ENCODE peak calls at places on chromosomes 11 and 22, in ten cellular contexts. M, X, A, W, E, N, S, Z, K and V are unnamed samples.

GRCh38 chr22:35051791-35052190 is 14.2 kb upstream of the ISX start:
- DNase-seq in E (no peak), M (no peak), X (no peak), Z (no peak), S (no peak), N (no peak), K (no peak), W (no peak), A (no peak), V (no peak)

GRCh38 chr22:23118647-23119491 is 22.9 kb downstream of the RSPH14 start:
- DNase-seq in Z (no peak), K (no peak), E (no peak), S (no peak), X (no peak), N (no peak), A (no peak), M (no peak), W (no peak), V (no peak)

GRCh38 chr11:15186146-15186545 is 71.4 kb downstream of the INSC start:
- DNase-seq in X (no peak), K (no peak), S (no peak), W (no peak), N (no peak), Z (no peak), M (no peak), E (no peak), A (no peak), V (no peak)

GRCh38 chr11:131481317-131481716 is 110.9 kb downstream of the NTM start:
- DNase-seq in X (no peak), N (no peak), S (no peak), K (no peak), M (no peak), A (no peak), W (peak), Z (no peak), E (no peak), V (no peak)

GRCh38 chr11:71477637-71478011 is 24.6 kb downstream of the NADSYN1 start:
- DNase-seq in Z (no peak), X (no peak), M (no peak), A (no peak), K (no peak), W (no peak), N (no peak), S (no peak), E (no peak), V (peak)

GRCh38 chr11:75263944-75264349 is 23.4 kb downstream of the TPBGL start:
- DNase-seq in A (peak), X (peak), N (peak), K (no peak), E (no peak), W (peak), Z (peak), S (no peak), M (no peak), V (peak)

GRCh38 chr11:83119216-83119615 is 37.7 kb upstream of the PCF11 start:
- DNase-seq in Z (no peak), E (no peak), M (no peak), S (no peak), W (no peak), X (peak), N (no peak), A (no peak), K (no peak), V (no peak)

GRCh38 chr22:35425971-35426800 is 26.2 kb downstream of the MCM5 start:
- DNase-seq in X (peak), K (no peak), Z (no peak), W (peak), E (no peak), M (no peak), S (no peak), N (no peak), A (no peak), V (no peak)

GRCh38 chr22:17980638-17981051 is 43.7 kb downstream of the MICAL3 start:
- DNase-seq in Z (no peak), E (no peak), X (peak), S (no peak), M (no peak), N (peak), W (no peak), A (peak), K (no peak), V (peak)

GRCh38 chr11:134228625-134229024 is 4.2 kb downstream of the VPS26B start:
- DNase-seq in Z (no peak), M (no peak), E (no peak), A (no peak), W (peak), S (no peak), K (no peak), X (no peak), N (no peak), V (no peak)

GRCh38 chr11:133082851-133083488 is 449.3 kb downstream of the OPCML start:
- DNase-seq in N (peak), K (no peak), E (no peak), S (no peak), X (peak), W (peak), Z (no peak), A (peak), M (peak), V (peak)

GRCh38 chr22:39144101-39144815 is 8.2 kb downstream of the CBX7 start:
- DNase-seq in K (no peak), W (peak), S (no peak), Z (no peak), E (no peak), N (peak), X (peak), M (no peak), A (peak), V (peak)

GRCh38 chr11:13699041-13699440 is 30.6 kb downstream of the FAR1 start:
- DNase-seq in S (no peak), E (no peak), M (no peak), K (no peak), W (no peak), X (no peak), Z (no peak), A (no peak), N (no peak), V (no peak)

GRCh38 chr11:84865791-84866535 is 761.2 kb downstream of the DLG2 start:
- DNase-seq in A (no peak), N (no peak), Z (no peak), S (no peak), X (no peak), K (no peak), W (peak), E (no peak), M (no peak), V (no peak)

GRCh38 chr11:68214173-68215086 is 1.3 kb upstream of the KMT5B start:
- DNase-seq in S (peak), E (no peak), K (no peak), W (no peak), A (no peak), X (no peak), N (no peak), M (no peak), Z (no peak), V (peak)

GRCh38 chr11:20355221-20356219 is 8.0 kb upstream of the HTATIP2 start:
- DNase-seq in A (peak), X (peak), S (no peak), E (no peak), W (peak), K (no peak), N (peak), Z (no peak), M (peak), V (no peak)

GRCh38 chr11:75428301-75428724 is 4.7 kb downstream of the KLHL35 start:
- DNase-seq in N (peak), A (peak), Z (peak), E (peak), W (peak), X (peak), S (peak), K (peak), M (no peak), V (peak)

GRCh38 chr22:42432020-42432596 is at the start of gene NFAM1:
- DNase-seq in N (no peak), X (no peak), A (no peak), W (no peak), E (no peak), K (no peak), Z (no peak), M (no peak), S (no peak), V (peak)

GRCh38 chr11:17439316-17439782 is 37.3 kb downstream of the ABCC8 start:
- DNase-seq in A (no peak), S (no peak), X (no peak), Z (no peak), N (no peak), E (no peak), W (no peak), M (peak), K (no peak), V (no peak)

GRCh38 chr11:350723-351255 is 18.5 kb upstream of the B4GALNT4 start:
- DNase-seq in A (no peak), N (no peak), K (no peak), W (no peak), E (no peak), Z (no peak), S (no peak), M (no peak), X (no peak), V (peak)

GRCh38 chr11:28966951-28967350 is 858.8 kb downstream of the METTL15 start:
- DNase-seq in Z (no peak), E (no peak), N (peak), X (peak), K (no peak), M (no peak), S (no peak), A (no peak), W (no peak), V (no peak)

GRCh38 chr11:44894217-44894617 is 56.5 kb downstream of the TP53I11 start:
- DNase-seq in Z (no peak), E (no peak), M (peak), X (peak), N (peak), W (peak), S (peak), A (peak), K (peak), V (peak)

GRCh38 chr22:20172038-20172613 is 21.3 kb upstream of the CCDC188 start:
- DNase-seq in K (no peak), N (no peak), X (no peak), Z (no peak), M (no peak), A (no peak), E (no peak), W (no peak), S (no peak), V (no peak)

GRCh38 chr11:250740-251299 is 14.0 kb downstream of the PSMD13 start:
- DNase-seq in S (no peak), K (no peak), W (peak), M (peak), A (peak), E (no peak), Z (no peak), N (peak), X (peak), V (peak)

GRCh38 chr22:22357024-22357868 is 112.7 kb downstream of the VPREB1 start:
- DNase-seq in E (no peak), S (peak), N (peak), K (peak), A (peak), Z (no peak), M (peak), W (peak), X (peak), V (peak)

GRCh38 chr22:46971141-46971775 is 208.8 kb downstream of the TBC1D22A start:
- DNase-seq in N (peak), W (no peak), E (no peak), S (peak), Z (peak), X (peak), M (no peak), K (no peak), A (peak), V (no peak)

GRCh38 chr11:132685174-132685611 is 847.1 kb downstream of the OPCML start:
- DNase-seq in W (peak), N (peak), K (no peak), E (no peak), M (no peak), A (peak), S (no peak), Z (no peak), X (peak), V (no peak)

GRCh38 chr22:40326905-40327735 is 19.2 kb upstream of the ADSL start:
- DNase-seq in K (peak), S (no peak), N (peak), X (peak), E (no peak), M (no peak), A (peak), W (peak), Z (no peak), V (no peak)

GRCh38 chr11:17563961-17564686 is 17.1 kb downstream of the OTOG start:
- DNase-seq in K (no peak), E (no peak), N (no peak), A (no peak), X (no peak), Z (peak), S (no peak), W (no peak), M (no peak), V (no peak)

GRCh38 chr11:126594921-126595367 is 239.5 kb downstream of the ST3GAL4 start:
- DNase-seq in W (no peak), A (no peak), N (no peak), K (no peak), X (no peak), M (no peak), E (no peak), Z (no peak), S (no peak), V (peak)
- TF ChIP-seq CTCF in W (no peak), A (no peak), N (no peak), K (no peak), X (no peak), M (no peak), E (no peak), Z (no peak), S (no peak), V (no peak)

GRCh38 chr11:57458060-57458409 is 2.3 kb upstream of the RTN4RL2 start:
- DNase-seq in M (peak), Z (no peak), N (no peak), X (no peak), E (no peak), S (no peak), K (no peak), A (no peak), W (no peak), V (no peak)

GRCh38 chr11:57459112-57460016 is 964 bp upstream of the RTN4RL2 start:
- DNase-seq in K (no peak), X (peak), S (no peak), A (no peak), W (no peak), E (no peak), N (no peak), Z (no peak), M (peak), V (peak)

GRCh38 chr11:57457643-57458023 is 2.7 kb upstream of the RTN4RL2 start:
- DNase-seq in N (no peak), A (no peak), K (no peak), S (no peak), E (no peak), Z (no peak), W (no peak), X (no peak), M (no peak), V (peak)

GRCh38 chr11:57458410-57459111 is 1.8 kb upstream of the RTN4RL2 start:
- DNase-seq in E (no peak), K (no peak), W (no peak), X (peak), N (peak), M (peak), S (peak), Z (no peak), A (no peak), V (peak)

DNA sequence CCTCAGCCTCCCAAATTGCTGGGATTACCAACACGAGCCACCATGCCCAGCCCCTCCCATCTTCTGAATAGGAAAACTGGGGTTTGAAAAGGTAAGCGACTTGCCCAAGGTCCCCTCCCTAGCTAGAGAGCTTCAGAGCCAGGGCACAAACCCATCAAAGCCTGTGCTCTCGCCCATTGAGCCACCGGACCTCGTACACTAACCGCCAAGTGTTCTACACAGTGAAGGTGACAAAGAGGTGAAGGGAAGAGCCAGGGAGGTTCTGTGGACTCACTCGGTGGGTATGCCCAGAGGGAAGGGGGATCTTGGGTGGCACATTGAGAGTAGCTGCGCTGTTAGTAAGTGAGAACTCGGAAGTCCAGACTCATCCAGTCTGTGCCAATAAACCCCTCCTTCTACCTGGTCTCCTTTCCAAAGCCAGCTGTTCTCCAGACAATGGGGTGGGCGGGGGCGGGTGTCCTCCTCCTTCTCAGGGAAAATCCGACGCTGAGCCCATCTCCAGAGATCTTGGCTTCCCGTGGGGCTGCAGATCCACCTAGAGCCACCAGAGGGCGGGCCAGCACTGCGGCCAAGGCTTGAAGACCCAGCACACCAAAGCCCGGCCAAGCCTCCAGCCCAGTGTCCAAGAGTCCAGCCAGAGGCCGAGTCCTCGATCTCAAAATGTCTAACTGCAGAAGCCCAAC is 3.2 kb upstream of the RTN4RL2 start:
- DNase-seq in S (peak), A (peak), Z (peak), M (peak), E (peak), N (peak), K (peak), X (peak), W (peak), V (peak)
- TF ChIP-seq CTCF in S (peak), A (peak), Z (peak), M (peak), E (peak), N (peak), K (peak), X (peak), W (peak), V (peak)

DNA sequence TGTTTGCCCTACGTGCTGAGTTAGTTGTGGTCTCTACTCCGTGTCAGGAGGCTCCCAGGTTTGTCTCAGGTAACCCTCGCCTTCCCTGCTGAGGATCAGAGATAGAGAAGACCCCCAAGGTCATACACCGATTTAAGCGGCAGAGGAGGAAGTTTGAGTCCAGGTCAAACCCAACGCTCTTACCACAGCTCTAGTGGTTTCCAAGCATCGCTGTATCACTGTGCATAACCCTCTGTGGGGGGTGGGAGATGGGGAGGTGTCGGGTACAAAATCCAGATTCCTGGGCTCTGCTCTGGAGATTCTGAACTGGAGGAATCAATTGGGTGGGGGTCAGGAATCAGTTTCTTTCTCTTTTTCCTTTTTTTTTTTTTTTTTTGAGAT is 627 bp downstream of the DNAJC4 start:
- DNase-seq in S (no peak), A (no peak), M (no peak), K (no peak), X (no peak), E (no peak), N (no peak), W (no peak), Z (no peak), V (no peak)
- TF ChIP-seq CTCF in S (no peak), A (no peak), M (no peak), K (no peak), X (no peak), E (no peak), N (no peak), W (no peak), Z (no peak), V (no peak)

GRCh38 chr11:56521955-56522354 is 21.1 kb downstream of the OR5M11 start:
- DNase-seq in A (no peak), N (peak), W (no peak), M (peak), Z (no peak), K (no peak), X (no peak), S (no peak), E (no peak), V (no peak)
- TF ChIP-seq CTCF in A (no peak), N (no peak), W (no peak), M (peak), Z (no peak), K (no peak), X (no peak), S (no peak), E (no peak), V (no peak)

GRCh38 chr11:61850687-61851086 is 22.6 kb downstream of the FADS2 start:
- DNase-seq in Z (no peak), K (no peak), X (no peak), A (no peak), E (no peak), N (no peak), W (no peak), M (no peak), S (no peak), V (peak)
- TF ChIP-seq CTCF in Z (no peak), K (no peak), X (no peak), A (no peak), E (no peak), N (no peak), W (no peak), M (no peak), S (no peak), V (no peak)

DNA sequence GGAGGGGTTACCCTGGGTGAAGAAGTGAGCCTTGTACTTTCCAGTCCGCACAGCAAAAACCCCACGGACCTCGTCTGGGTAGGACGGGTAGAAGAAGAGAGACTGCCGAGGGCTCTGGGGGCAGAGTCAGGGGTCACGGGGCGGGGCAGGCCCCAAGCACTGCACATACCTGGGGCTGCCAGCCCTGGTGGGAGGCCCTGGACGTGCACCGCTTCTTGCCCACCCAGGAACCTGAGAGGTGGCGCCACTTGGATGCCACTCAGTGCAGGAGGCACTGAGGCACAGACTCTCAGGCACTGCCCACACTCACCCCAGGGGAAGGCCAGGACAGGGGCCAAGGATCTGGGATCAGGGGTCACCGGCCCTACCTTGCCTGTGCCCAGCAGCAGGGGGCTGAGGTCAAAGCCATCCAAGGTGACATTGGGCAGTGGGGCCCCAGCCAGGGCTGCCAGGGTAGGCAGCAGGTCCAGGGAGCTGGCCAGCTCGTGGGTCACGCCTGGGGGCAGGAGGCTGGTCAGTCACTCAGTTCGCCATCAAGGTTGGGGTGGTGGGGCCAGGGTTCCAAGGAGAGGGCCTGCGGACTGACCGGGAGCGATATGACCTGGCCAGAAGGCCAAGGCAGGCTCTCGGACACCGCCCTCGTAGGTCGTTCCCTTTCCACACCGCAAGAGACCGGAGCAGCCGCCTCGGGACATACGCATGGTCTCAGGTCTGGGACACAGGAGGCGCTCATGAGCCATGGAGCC is 2.2 kb downstream of the ARSA start:
- DNase-seq in S (no peak), W (no peak), Z (no peak), E (no peak), N (no peak), X (no peak), K (no peak), A (no peak), M (peak), V (peak)
- TF ChIP-seq CTCF in S (no peak), W (no peak), Z (no peak), E (no peak), N (no peak), X (peak), K (no peak), A (no peak), M (no peak), V (no peak)

GRCh38 chr11:2837096-2837601 is 48.4 kb downstream of the CDKN1C start:
- DNase-seq in W (peak), K (no peak), Z (no peak), M (peak), S (no peak), N (peak), X (peak), E (no peak), A (peak), V (no peak)

GRCh38 chr11:2835768-2836150 is 49.8 kb downstream of the CDKN1C start:
- DNase-seq in S (no peak), X (no peak), Z (no peak), A (no peak), M (no peak), W (no peak), N (no peak), E (no peak), K (no peak), V (no peak)

GRCh38 chr11:2834893-2835767 is 50.4 kb downstream of the CDKN1C start:
- DNase-seq in M (no peak), Z (no peak), S (peak), W (no peak), K (no peak), N (no peak), X (peak), A (peak), E (no peak), V (no peak)

GRCh38 chr11:2837651-2838050 is 47.9 kb downstream of the CDKN1C start:
- DNase-seq in W (no peak), E (no peak), A (no peak), M (no peak), X (no peak), S (no peak), K (no peak), N (no peak), Z (no peak), V (no peak)

GRCh38 chr11:2836335-2837095 is 49.1 kb downstream of the CDKN1C start:
- DNase-seq in E (no peak), N (no peak), S (no peak), Z (no peak), X (no peak), W (no peak), K (no peak), A (no peak), M (no peak), V (no peak)
- TF ChIP-seq CTCF in E (no peak), N (no peak), S (no peak), Z (no peak), X (no peak), W (no peak), K (no peak), A (no peak), M (no peak), V (no peak)